ENCODE peak calls at places on chromosomes 1 and 21, in ten cellular contexts. L, Q, I, T, B, K, M, E, S and N are unnamed samples.

GRCh38 chr1:11342677-11343076 is 69.7 kb downstream of the UBIAD1 start:
- DNase-seq in E (no peak), I (no peak), M (no peak), B (no peak), S (no peak), Q (no peak), T (peak), L (no peak), K (no peak), N (no peak)

GRCh38 chr1:154807048-154807591 is 63.0 kb downstream of the KCNN3 start:
- DNase-seq in S (no peak), M (no peak), B (no peak), L (no peak), K (no peak), T (no peak), I (no peak), E (no peak), Q (no peak), N (no peak)

GRCh38 chr1:228906461-228906860 is 171.2 kb downstream of the RHOU start:
- DNase-seq in L (no peak), Q (no peak), T (no peak), B (no peak), E (no peak), I (no peak), S (no peak), K (no peak), M (no peak), N (no peak)

GRCh38 chr1:41078616-41079015 is 57.1 kb upstream of the SLFNL1 start:
- DNase-seq in I (no peak), E (no peak), L (no peak), T (no peak), B (no peak), Q (no peak), S (no peak), K (no peak), M (no peak), N (no peak)

GRCh38 chr1:32876341-32877210 is 5.9 kb upstream of the FNDC5 start:
- DNase-seq in I (no peak), T (peak), B (peak), S (peak), L (peak), K (peak), M (peak), Q (peak), E (peak), N (peak)

GRCh38 chr1:109793486-109794318 is 30.0 kb upstream of the EPS8L3 start:
- DNase-seq in Q (no peak), K (peak), I (no peak), E (peak), B (peak), T (peak), M (peak), S (peak), L (no peak), N (no peak)

GRCh38 chr1:167943541-167943940 is 6.7 kb upstream of the MPC2 start:
- DNase-seq in L (no peak), I (no peak), E (no peak), M (no peak), Q (no peak), B (no peak), S (no peak), T (no peak), K (no peak), N (no peak)

GRCh38 chr1:59025898-59026426 is 242.1 kb upstream of the JUN start:
- DNase-seq in E (no peak), I (no peak), T (no peak), Q (no peak), M (no peak), L (no peak), B (no peak), S (no peak), K (no peak), N (no peak)

GRCh38 chr1:16178596-16179497 is 23.0 kb upstream of the EPHA2 start:
- DNase-seq in Q (no peak), K (no peak), I (no peak), T (no peak), L (peak), S (no peak), M (no peak), B (no peak), E (no peak), N (no peak)

GRCh38 chr1:109299984-109300343 is 6.8 kb downstream of the MYBPHL start:
- DNase-seq in I (no peak), Q (no peak), S (no peak), E (no peak), L (no peak), K (no peak), M (no peak), B (no peak), T (no peak), N (no peak)

GRCh38 chr1:28775121-28775942 is 36.6 kb upstream of the OPRD1 start:
- DNase-seq in M (peak), L (peak), S (peak), K (no peak), T (peak), E (peak), B (peak), Q (peak), I (peak), N (peak)

GRCh38 chr1:23372481-23372880 is 2.8 kb upstream of the ZNF436 start:
- DNase-seq in L (no peak), B (peak), I (no peak), K (no peak), S (no peak), M (no peak), Q (no peak), E (no peak), T (no peak), N (no peak)

GRCh38 chr1:43936470-43937151 is 3.0 kb downstream of the ARTN start:
- DNase-seq in Q (peak), E (peak), S (no peak), I (peak), T (peak), L (no peak), M (no peak), B (peak), K (peak), N (no peak)

GRCh38 chr1:25699501-25700089 is 83.0 kb downstream of the MAN1C1 start:
- DNase-seq in Q (peak), M (peak), T (no peak), I (no peak), E (no peak), B (no peak), S (no peak), L (peak), K (no peak), N (peak)

GRCh38 chr1:245742891-245743290 is 588.1 kb downstream of the KIF26B start:
- DNase-seq in T (peak), L (no peak), K (no peak), B (no peak), Q (no peak), M (no peak), I (no peak), E (no peak), S (no peak), N (no peak)

GRCh38 chr1:238484121-238484520 is 593.4 kb upstream of the ZP4 start:
- DNase-seq in M (no peak), Q (no peak), B (no peak), E (peak), K (no peak), I (no peak), S (no peak), L (no peak), T (no peak), N (no peak)

GRCh38 chr1:114122891-114123621 is 30.6 kb downstream of the SYT6 start:
- DNase-seq in I (no peak), S (no peak), L (no peak), Q (no peak), B (no peak), K (no peak), M (no peak), E (peak), T (no peak), N (no peak)

GRCh38 chr1:21634481-21635137 is 34.5 kb downstream of the RAP1GAP start:
- DNase-seq in K (no peak), L (no peak), B (peak), M (no peak), Q (no peak), E (no peak), S (no peak), T (no peak), I (no peak), N (no peak)

GRCh38 chr1:20634594-20635084 is 1.4 kb downstream of the PINK1 start:
- DNase-seq in T (peak), B (peak), M (no peak), S (no peak), E (peak), K (peak), I (no peak), L (no peak), Q (peak), N (peak)

GRCh38 chr21:39869141-39869818 is 2.0 kb downstream of the PCP4 start:
- DNase-seq in K (no peak), B (no peak), T (no peak), M (no peak), Q (no peak), E (no peak), I (no peak), L (no peak), S (no peak), N (no peak)

GRCh38 chr1:229379901-229380300 is 37.1 kb upstream of the CCSAP start:
- DNase-seq in E (no peak), B (no peak), K (no peak), T (no peak), Q (no peak), I (no peak), L (no peak), S (no peak), M (peak), N (peak)

GRCh38 chr1:26060832-26061574 is 6.4 kb downstream of the TRIM63 start:
- DNase-seq in Q (no peak), T (no peak), K (no peak), L (no peak), M (no peak), I (no peak), E (no peak), S (no peak), B (no peak), N (no peak)

GRCh38 chr21:35801388-35801787 is 258.9 kb downstream of the SETD4 start:
- DNase-seq in M (no peak), T (peak), I (no peak), E (no peak), B (no peak), S (no peak), K (no peak), L (no peak), Q (no peak), N (no peak)

GRCh38 chr21:17089121-17089520 is 423.7 kb upstream of the CXADR start:
- DNase-seq in S (no peak), I (no peak), T (peak), Q (no peak), E (no peak), L (no peak), K (no peak), B (no peak), M (no peak), N (no peak)

GRCh38 chr1:202133016-202133415 is 10.3 kb downstream of the GPR37L1 start:
- DNase-seq in S (no peak), M (no peak), E (no peak), T (no peak), Q (no peak), L (no peak), B (no peak), K (no peak), I (peak), N (no peak)

GRCh38 chr21:35738342-35738961 is 321.9 kb downstream of the SETD4 start:
- DNase-seq in K (no peak), E (no peak), L (no peak), S (no peak), B (no peak), M (no peak), T (peak), Q (peak), I (peak), N (no peak)

GRCh38 chr1:15123298-15123697 is 30.2 kb upstream of the TMEM51 start:
- DNase-seq in K (no peak), T (peak), L (no peak), S (no peak), Q (no peak), M (no peak), B (no peak), E (no peak), I (no peak), N (no peak)

GRCh38 chr1:73176902-73177301 is 894.6 kb upstream of the NEGR1 start:
- DNase-seq in L (no peak), S (no peak), Q (no peak), I (no peak), B (no peak), K (no peak), T (no peak), E (no peak), M (no peak), N (no peak)

GRCh38 chr1:193417420-193417819 is 231.0 kb upstream of the B3GALT2 start:
- DNase-seq in I (no peak), L (no peak), E (peak), M (no peak), B (no peak), T (no peak), K (no peak), S (no peak), Q (no peak), N (no peak)

GRCh38 chr1:119340861-119341261 is 27.7 kb upstream of the HAO2 start:
- DNase-seq in Q (no peak), E (no peak), I (no peak), M (no peak), L (no peak), S (no peak), K (no peak), B (no peak), T (no peak), N (peak)